ENCODE peak calls at places on chromosomes 13 and 19, in four cellular contexts. M is breast epithelium, W is cardiac muscle cell, V is Karpas-422. H is an unnamed sample. For H3K4me1, the result is how much of the 10 kb centered on the place peaks cover.

GRCh38 chr13:112882555-112883024 is 86.4 kb upstream of the MCF2L start:
- DNase-seq in V (no peak), W (no peak), M (no peak), H (no peak)

GRCh38 chr13:27654816-27655215 is 33.1 kb downstream of the POLR1D start:
- DNase-seq in M (no peak), V (no peak), W (no peak), H (no peak)

GRCh38 chr19:57280913-57281425 is 684 bp downstream of the ZNF460 start:
- DNase-seq in V (peak), W (peak), M (no peak), H (peak)

GRCh38 chr13:95206116-95206515 is 95.1 kb downstream of the ABCC4 start:
- DNase-seq in W (no peak), V (no peak), M (no peak), H (no peak)

GRCh38 chr19:6925801-6926751 is 38.7 kb downstream of the ADGRE1 start:
- DNase-seq in W (no peak), M (no peak), V (peak), H (no peak)

GRCh38 chr19:11964858-11965645 is at the start of gene ZNF763:
- DNase-seq in M (peak), W (peak), V (peak), H (peak)

GRCh38 chr13:97367427-97367826 is 66.5 kb upstream of the RAP2A start:
- DNase-seq in W (no peak), V (no peak), M (peak), H (peak)

GRCh38 chr13:25380082-25380481 is 8.3 kb downstream of the ATP8A2 start:
- DNase-seq in W (no peak), M (no peak), V (no peak), H (no peak)

GRCh38 chr13:102326381-102327118 is 75.3 kb downstream of the FGF14 start:
- DNase-seq in V (no peak), W (no peak), M (no peak), H (no peak)

GRCh38 chr19:35114656-35115537 is 726 bp upstream of the FXYD3 start:
- DNase-seq in V (peak), M (peak), W (peak), H (peak)

GRCh38 chr13:29487466-29488454 is 107.7 kb downstream of the SLC7A1 start:
- DNase-seq in M (no peak), W (no peak), V (no peak), H (no peak)

GRCh38 chr19:1611353-1611752 is 6.1 kb upstream of the UQCR11 start:
- DNase-seq in V (no peak), W (no peak), M (no peak), H (no peak)

GRCh38 chr13:53382008-53382407 is 353.4 kb downstream of the OLFM4 start:
- DNase-seq in M (no peak), W (peak), V (no peak), H (no peak)

GRCh38 chr19:16518483-16519229 is 22.5 kb downstream of the C19orf44 start:
- DNase-seq in M (no peak), V (no peak), W (no peak), H (no peak)

GRCh38 chr13:36190771-36191170 is 23.6 kb downstream of the SOHLH2 start:
- DNase-seq in M (no peak), V (peak), W (no peak), H (peak)

GRCh38 chr13:75566658-75567057 is 17.1 kb downstream of the UCHL3 start:
- DNase-seq in V (no peak), W (no peak), M (no peak), H (no peak)

GRCh38 chr13:45615501-45616101 is at the start of gene ERICH6B:
- DNase-seq in W (peak), M (no peak), V (no peak), H (peak)

GRCh38 chr19:30437869-30438268 is 65.7 kb downstream of the ZNF536 start:
- DNase-seq in W (no peak), V (peak), M (no peak), H (no peak)

GRCh38 chr19:8147579-8147978 is 1.8 kb downstream of the FBN3 start:
- DNase-seq in W (no peak), M (no peak), V (no peak), H (no peak)

GRCh38 chr13:85567909-85568308 is 231.3 kb downstream of the SLITRK6 start:
- DNase-seq in V (no peak), W (no peak), M (no peak), H (no peak)

GRCh38 chr13:34926513-34926912 is 15.6 kb upstream of the NBEA start:
- DNase-seq in V (peak), M (no peak), W (peak), H (peak)

GRCh38 chr19:38673030-38673429 is 25.6 kb downstream of the ACTN4 start:
- DNase-seq in V (no peak), M (no peak), W (no peak), H (no peak)

GRCh38 chr19:38676878-38677646 is 29.6 kb downstream of the ACTN4 start:
- DNase-seq in M (no peak), W (no peak), V (no peak), H (no peak)

GRCh38 chr19:38676023-38676877 is 28.8 kb downstream of the ACTN4 start:
- DNase-seq in W (no peak), V (no peak), M (no peak), H (peak)

GRCh38 chr19:38675611-38676010 is 28.2 kb downstream of the ACTN4 start:
- DNase-seq in W (no peak), V (no peak), M (no peak), H (no peak)

GRCh38 chr19:38674388-38675133 is 27.1 kb downstream of the ACTN4 start:
- DNase-seq in M (peak), W (peak), V (no peak), H (peak)
- H3K4me1 ChIP-seq in M (under half), W (half or more), V (under half), H (under half)

DNA sequence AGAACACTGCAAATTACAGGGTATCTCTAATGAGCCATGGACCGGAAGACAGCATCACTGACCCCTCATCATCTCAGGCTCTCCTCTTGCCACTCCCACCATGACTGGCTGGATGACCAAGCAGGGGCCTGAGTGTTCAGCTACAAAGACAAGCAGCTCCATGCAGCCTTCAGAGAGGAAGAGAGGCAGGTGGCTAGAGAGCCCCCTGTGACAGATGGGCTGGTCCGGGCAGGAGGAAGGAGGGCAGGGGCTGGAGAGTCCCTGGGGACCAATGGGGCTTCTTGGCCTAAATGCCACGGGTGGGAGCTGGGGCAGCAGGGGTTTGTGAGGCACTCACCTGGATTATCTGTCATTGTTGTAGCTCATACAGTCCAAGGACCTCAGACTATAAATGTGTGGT is 12.8 kb upstream of the RASA3 start:
- DNase-seq in W (no peak), M (no peak), V (no peak), H (no peak)
- H3K27ac ChIP-seq in W (no peak), M (no peak), V (no peak), H (no peak)

GRCh38 chr19:4733755-4734345 is 10.2 kb upstream of the DPP9 start:
- DNase-seq in W (no peak), M (no peak), V (no peak), H (no peak)

GRCh38 chr19:4737955-4738580 is 14.4 kb upstream of the DPP9 start:
- DNase-seq in W (no peak), M (no peak), V (peak), H (no peak)

GRCh38 chr19:4740092-4740491 is 16.4 kb upstream of the DPP9 start:
- DNase-seq in W (no peak), V (no peak), M (no peak), H (no peak)

GRCh38 chr19:4742717-4743646 is 19.3 kb upstream of the DPP9 start:
- DNase-seq in M (no peak), W (no peak), V (no peak), H (peak)

DNA sequence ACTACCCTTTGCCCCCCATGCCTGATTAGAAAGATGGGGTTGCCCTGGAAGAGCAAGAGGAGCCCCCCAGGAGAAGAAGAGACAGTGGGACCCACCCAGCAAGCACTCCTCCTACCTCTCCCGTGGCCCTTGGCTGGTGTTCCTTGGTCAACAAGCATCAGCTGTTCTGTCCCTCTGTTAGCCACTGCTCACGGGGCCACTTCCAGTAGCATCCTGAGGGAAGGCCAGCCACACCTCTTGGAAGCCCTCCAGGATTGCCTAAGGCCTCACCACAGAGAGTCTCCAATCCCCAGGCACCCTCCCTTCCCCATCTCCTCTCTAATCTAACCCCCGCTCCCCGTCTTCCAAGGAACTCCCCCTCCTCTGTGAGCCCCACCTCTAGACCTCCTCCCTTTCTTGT is 15.1 kb upstream of the DPP9 start:
- DNase-seq in V (no peak), M (no peak), W (no peak), H (peak)
- H3K4me1 ChIP-seq in V (under half), M (under half), W (under half), H (under half)

DNA sequence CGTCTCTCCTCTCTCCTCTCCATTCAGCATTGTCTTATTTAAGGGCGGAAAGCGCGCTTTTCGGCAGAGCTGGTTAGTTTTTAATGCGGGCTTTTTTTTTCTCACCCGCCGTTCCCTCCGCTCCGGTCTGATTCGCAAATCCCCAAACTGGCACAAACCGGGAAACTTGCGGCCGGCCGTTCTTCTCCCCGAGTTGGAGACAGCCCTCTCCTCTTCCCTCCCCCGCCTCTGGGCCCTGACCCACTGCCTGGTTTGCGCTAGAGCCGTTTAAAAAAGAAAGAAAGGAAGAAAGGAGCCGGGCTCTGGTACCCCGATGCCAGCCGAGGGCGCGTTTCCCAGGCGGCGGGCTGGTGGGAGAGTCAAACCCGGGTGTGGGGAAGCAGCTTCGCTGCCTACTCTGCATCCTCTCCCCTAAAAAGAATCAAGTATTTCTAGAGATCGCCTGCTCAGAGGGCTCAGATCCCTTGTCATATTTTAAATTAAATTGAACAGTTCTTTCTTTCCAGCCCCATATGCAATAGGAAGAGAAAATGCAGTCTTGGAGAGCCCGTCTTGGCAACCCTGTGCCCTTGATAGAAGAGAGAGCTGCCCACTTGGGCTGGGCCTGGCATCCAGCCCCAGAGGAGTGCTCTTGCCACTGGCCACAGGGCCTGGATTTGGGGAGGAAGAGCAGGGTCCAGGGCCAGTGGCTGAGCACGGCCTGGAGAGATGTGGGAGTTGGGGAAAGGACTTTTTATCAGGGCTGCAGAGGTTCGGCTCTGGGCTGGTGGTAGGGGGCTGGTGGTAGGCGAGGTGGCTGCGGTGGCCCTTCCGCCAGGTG is 19.0 kb downstream of the NFIX start:
- DNase-seq in W (no peak), V (no peak), M (no peak), H (no peak)
- H3K27ac ChIP-seq in W (no peak), V (no peak), M (peak), H (no peak)

DNA sequence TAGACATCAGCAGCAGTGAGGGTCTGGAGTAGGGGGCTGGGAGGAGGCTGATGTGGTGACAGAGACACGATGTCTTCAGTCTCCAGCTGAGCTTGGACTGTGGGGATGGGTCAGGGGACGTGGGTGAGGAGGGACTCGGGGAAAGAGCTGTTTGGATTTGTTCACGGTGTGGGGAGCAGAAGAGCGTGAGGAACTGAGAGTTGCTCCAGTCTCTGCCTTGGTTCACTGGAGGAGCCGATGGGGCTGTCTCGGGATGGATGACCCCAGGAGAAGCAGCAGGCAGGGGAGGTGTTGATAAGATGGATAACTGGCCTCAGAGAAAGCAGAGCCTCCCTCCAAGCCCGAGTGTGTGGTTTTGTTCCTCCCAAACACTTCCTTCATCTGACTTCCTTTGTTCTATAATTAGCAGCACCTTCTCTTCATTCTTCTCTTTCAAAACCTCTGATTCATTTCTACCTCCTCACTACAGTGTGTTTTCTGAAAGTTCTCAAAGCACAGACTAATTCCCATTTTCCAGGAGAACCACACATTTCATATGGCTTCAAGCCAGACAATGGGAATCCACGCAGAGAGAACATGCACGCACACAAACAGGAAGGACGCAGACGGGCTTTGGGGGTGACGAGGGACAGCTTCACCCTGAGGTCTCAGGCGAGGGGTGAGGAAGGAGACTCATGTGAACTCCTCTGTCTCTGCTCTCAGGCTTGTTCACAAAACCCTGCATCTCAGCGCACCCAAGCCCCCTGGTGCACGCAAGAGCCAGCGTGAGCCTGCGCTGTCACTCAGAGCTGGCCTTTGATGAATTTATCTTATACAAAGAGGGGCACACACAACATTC is 18.6 kb downstream of the LAIR2 start:
- DNase-seq in M (no peak), V (no peak), W (no peak), H (no peak)
- H3K4me1 ChIP-seq in M (under half), V (under half), W (under half), H (under half)

DNA sequence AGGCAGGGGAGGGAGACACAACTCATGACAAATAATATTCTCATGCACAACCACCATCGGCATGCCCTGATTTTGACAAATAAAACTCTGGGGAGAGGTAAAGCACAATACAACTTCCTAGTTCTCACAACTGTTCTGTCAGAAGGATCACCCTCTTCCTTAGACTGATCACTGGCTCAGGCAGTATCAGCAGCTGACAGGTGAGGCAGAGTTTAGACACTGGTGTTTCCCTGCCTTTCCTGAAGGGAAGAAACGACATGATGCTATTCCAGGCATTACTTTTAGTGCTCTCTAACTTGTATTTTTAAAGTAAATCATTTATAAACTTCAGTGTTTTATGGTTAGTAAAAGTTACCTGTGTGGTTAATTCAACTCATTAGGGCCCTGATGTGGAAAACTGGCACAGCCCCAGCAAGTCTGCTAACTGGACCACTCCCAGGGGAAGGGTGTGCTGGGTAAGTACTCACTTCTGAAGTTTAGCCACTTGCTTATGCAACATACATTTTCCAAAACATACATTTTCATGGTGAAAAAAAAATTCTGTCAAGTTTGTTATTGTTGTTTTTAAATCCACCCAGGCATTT is 82.8 kb downstream of the CRYL1 start:
- DNase-seq in V (no peak), W (no peak), M (no peak), H (no peak)
- H3K27ac ChIP-seq in V (no peak), W (no peak), M (no peak), H (no peak)

DNA sequence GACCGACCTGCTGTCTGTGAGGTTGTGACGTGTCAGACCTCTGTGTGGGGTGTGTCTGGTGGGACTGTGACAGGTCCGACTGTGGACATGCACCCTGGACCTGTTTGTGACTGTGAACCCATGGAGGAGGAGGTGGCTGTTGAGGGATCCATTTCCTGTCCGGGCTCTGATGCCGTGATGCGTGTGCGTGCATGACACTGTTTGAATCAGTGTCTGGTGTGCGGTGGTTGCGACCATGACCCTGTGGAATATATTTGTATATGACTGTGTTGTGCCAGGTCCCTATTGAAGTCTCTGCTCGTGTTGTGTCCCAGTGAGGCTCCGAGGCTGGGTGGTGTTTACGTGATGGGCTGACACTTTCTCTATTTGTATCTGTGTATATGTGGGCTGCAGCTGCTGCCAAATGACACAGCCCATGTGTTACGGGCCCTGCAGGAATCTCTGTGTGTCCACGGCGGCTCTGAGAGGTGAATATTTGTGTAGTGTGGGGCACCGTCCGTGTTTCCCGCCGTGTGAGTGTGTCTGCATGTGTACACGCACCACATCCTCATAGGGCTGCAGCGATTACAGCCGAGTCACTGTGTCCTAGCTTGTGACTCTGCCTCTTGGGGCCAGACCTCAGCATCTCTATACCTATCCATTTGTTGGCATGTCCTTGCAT is 18.3 kb downstream of the CCDC97 start:
- DNase-seq in V (no peak), M (no peak), W (no peak), H (no peak)
- H3K4me1 ChIP-seq in V (under half), M (under half), W (under half), H (under half)

GRCh38 chr13:24071016-24071415 is 89.5 kb upstream of the SPATA13 start:
- DNase-seq in M (no peak), W (no peak), V (no peak), H (no peak)
- H3K27ac ChIP-seq in M (peak), W (no peak), V (no peak), H (no peak)

GRCh38 chr19:2625434-2625833 is 77.1 kb downstream of the GNG7 start:
- DNase-seq in W (no peak), V (no peak), M (no peak), H (no peak)
- H3K4me1 ChIP-seq in W (under half), V (half or more), M (under half), H (under half)

GRCh38 chr19:5292843-5293606 is 47.6 kb downstream of the PTPRS start:
- DNase-seq in V (peak), M (peak), W (peak), H (peak)
- H3K27ac ChIP-seq in V (peak), M (peak), W (peak), H (peak)